ENCODE peak calls at places on chromosomes 3 and 15, in ten cellular contexts. O, F, S, H, X, Q, D, J, K and U are unnamed samples. For H3K36me3, the result is how much of the 10 kb centered on the place peaks cover.

GRCh38 chr15:90953947-90954711 is 555 bp upstream of the RCCD1 start:
- DNase-seq in O (no peak), F (no peak), S (no peak), H (no peak), X (no peak), Q (no peak), D (no peak), J (no peak), K (no peak), U (no peak)

GRCh38 chr3:127590282-127590592 is 296 bp downstream of the TPRA1 start:
- DNase-seq in O (no peak), F (peak), S (no peak), H (no peak), X (no peak), Q (no peak), D (no peak), J (no peak), K (no peak), U (peak)

GRCh38 chr3:33882296-33882695 is 83.9 kb downstream of the PDCD6IP start:
- DNase-seq in O (no peak), F (no peak), S (no peak), H (no peak), X (no peak), Q (no peak), D (no peak), J (no peak), K (no peak), U (no peak)

GRCh38 chr3:187841552-187841951 is 96.3 kb upstream of the BCL6 start:
- DNase-seq in O (no peak), F (no peak), S (no peak), H (peak), X (no peak), Q (no peak), D (no peak), J (no peak), K (peak), U (no peak)

GRCh38 chr15:58528197-58528870 is 96.5 kb downstream of the LIPC start:
- DNase-seq in O (peak), F (peak), S (no peak), H (no peak), X (no peak), Q (peak), D (no peak), J (no peak), K (peak), U (no peak)

GRCh38 chr15:96342611-96343528 is 12.4 kb downstream of the NR2F2 start:
- DNase-seq in O (no peak), F (no peak), S (no peak), H (peak), X (no peak), Q (no peak), D (peak), J (no peak), K (no peak), U (no peak)

GRCh38 chr3:181382656-181383055 is 329.1 kb upstream of the SOX2 start:
- DNase-seq in O (no peak), F (no peak), S (no peak), H (no peak), X (no peak), Q (peak), D (no peak), J (no peak), K (no peak), U (no peak)

GRCh38 chr3:142815803-142816202 is 73.1 kb downstream of the PCOLCE2 start:
- DNase-seq in O (no peak), F (no peak), S (no peak), H (no peak), X (no peak), Q (no peak), D (no peak), J (no peak), K (no peak), U (no peak)

GRCh38 chr3:184970186-184970585 is 158.2 kb downstream of the VPS8 start:
- DNase-seq in O (no peak), F (no peak), S (no peak), H (no peak), X (no peak), Q (no peak), D (no peak), J (no peak), K (no peak), U (no peak)

GRCh38 chr3:178971614-178972013 is 100.0 kb downstream of the ZMAT3 start:
- DNase-seq in O (no peak), F (no peak), S (no peak), H (no peak), X (no peak), Q (no peak), D (no peak), J (no peak), K (peak), U (no peak)

GRCh38 chr3:80688814-80689213 is 921.0 kb upstream of the ROBO1 start:
- DNase-seq in O (no peak), F (peak), S (no peak), H (no peak), X (no peak), Q (peak), D (no peak), J (no peak), K (peak), U (no peak)

GRCh38 chr3:17645074-17645698 is 97.2 kb downstream of the TBC1D5 start:
- DNase-seq in O (peak), F (peak), S (peak), H (peak), X (no peak), Q (peak), D (no peak), J (peak), K (peak), U (no peak)

GRCh38 chr3:72255736-72256559 is 471.0 kb upstream of the PROK2 start:
- DNase-seq in O (peak), F (peak), S (no peak), H (no peak), X (no peak), Q (peak), D (no peak), J (no peak), K (peak), U (no peak)

GRCh38 chr15:28049594-28049993 is 49.5 kb downstream of the OCA2 start:
- DNase-seq in O (no peak), F (no peak), S (no peak), H (no peak), X (no peak), Q (no peak), D (no peak), J (no peak), K (no peak), U (no peak)

GRCh38 chr3:36833160-36833814 is 68.9 kb upstream of the DCLK3 start:
- DNase-seq in O (no peak), F (no peak), S (no peak), H (no peak), X (no peak), Q (no peak), D (no peak), J (no peak), K (no peak), U (no peak)

GRCh38 chr3:54294214-54294613 is 171.9 kb downstream of the CACNA2D3 start:
- DNase-seq in O (no peak), F (no peak), S (no peak), H (no peak), X (no peak), Q (no peak), D (no peak), J (no peak), K (no peak), U (no peak)

GRCh38 chr15:50241684-50242450 is 23.7 kb downstream of the HDC start:
- DNase-seq in O (no peak), F (no peak), S (no peak), H (no peak), X (no peak), Q (no peak), D (no peak), J (no peak), K (no peak), U (no peak)

GRCh38 chr3:64199933-64200332 is 25.3 kb downstream of the PRICKLE2 start:
- DNase-seq in O (no peak), F (no peak), S (no peak), H (no peak), X (no peak), Q (no peak), D (no peak), J (no peak), K (no peak), U (no peak)

GRCh38 chr3:190696777-190697501 is 165.6 kb downstream of the GMNC start:
- DNase-seq in O (no peak), F (peak), S (peak), H (peak), X (no peak), Q (peak), D (no peak), J (peak), K (peak), U (no peak)

GRCh38 chr15:64209680-64210334 is 47.0 kb upstream of the PPIB start:
- DNase-seq in O (no peak), F (peak), S (peak), H (no peak), X (no peak), Q (peak), D (no peak), J (peak), K (peak), U (peak)

GRCh38 chr3:56364665-56365064 is 103.6 kb downstream of the ERC2 start:
- DNase-seq in O (no peak), F (no peak), S (no peak), H (no peak), X (no peak), Q (no peak), D (no peak), J (no peak), K (no peak), U (no peak)

GRCh38 chr3:131645638-131646037 is 142.9 kb upstream of the MRPL3 start:
- DNase-seq in O (no peak), F (no peak), S (no peak), H (no peak), X (no peak), Q (no peak), D (no peak), J (no peak), K (no peak), U (no peak)

GRCh38 chr3:7166460-7166859 is 305.5 kb downstream of the GRM7 start:
- DNase-seq in O (no peak), F (no peak), S (no peak), H (peak), X (no peak), Q (no peak), D (no peak), J (no peak), K (no peak), U (no peak)

GRCh38 chr3:16317561-16317945 is 52.5 kb downstream of the OXNAD1 start:
- DNase-seq in O (no peak), F (no peak), S (no peak), H (no peak), X (no peak), Q (no peak), D (no peak), J (no peak), K (no peak), U (no peak)

GRCh38 chr3:7309707-7310106 is 448.8 kb downstream of the GRM7 start:
- DNase-seq in O (peak), F (peak), S (no peak), H (peak), X (no peak), Q (no peak), D (peak), J (no peak), K (peak), U (no peak)

GRCh38 chr15:77004189-77004588 is 9.3 kb downstream of the PSTPIP1 start:
- DNase-seq in O (no peak), F (no peak), S (no peak), H (peak), X (no peak), Q (no peak), D (no peak), J (peak), K (no peak), U (no peak)

GRCh38 chr3:180980612-180981011 is 8.9 kb downstream of the DNAJC19 start:
- DNase-seq in O (no peak), F (no peak), S (no peak), H (no peak), X (no peak), Q (peak), D (no peak), J (no peak), K (no peak), U (no peak)

GRCh38 chr3:115204470-115204869 is 57.4 kb upstream of the ZBTB20 start:
- DNase-seq in O (no peak), F (no peak), S (no peak), H (no peak), X (no peak), Q (no peak), D (no peak), J (no peak), K (no peak), U (no peak)

GRCh38 chr3:73623996-73624362 is 762 bp downstream of the PDZRN3 start:
- DNase-seq in O (peak), F (peak), S (no peak), H (peak), X (no peak), Q (peak), D (peak), J (no peak), K (peak), U (no peak)

GRCh38 chr3:73618461-73618860 is 6.3 kb downstream of the PDZRN3 start:
- DNase-seq in O (no peak), F (no peak), S (no peak), H (no peak), X (no peak), Q (no peak), D (no peak), J (no peak), K (no peak), U (no peak)

GRCh38 chr3:73623316-73623715 is 1.4 kb downstream of the PDZRN3 start:
- DNase-seq in O (peak), F (no peak), S (no peak), H (no peak), X (no peak), Q (peak), D (peak), J (no peak), K (no peak), U (no peak)

GRCh38 chr3:73622135-73622534 is 2.6 kb downstream of the PDZRN3 start:
- DNase-seq in O (peak), F (peak), S (no peak), H (peak), X (no peak), Q (peak), D (peak), J (no peak), K (peak), U (no peak)

DNA sequence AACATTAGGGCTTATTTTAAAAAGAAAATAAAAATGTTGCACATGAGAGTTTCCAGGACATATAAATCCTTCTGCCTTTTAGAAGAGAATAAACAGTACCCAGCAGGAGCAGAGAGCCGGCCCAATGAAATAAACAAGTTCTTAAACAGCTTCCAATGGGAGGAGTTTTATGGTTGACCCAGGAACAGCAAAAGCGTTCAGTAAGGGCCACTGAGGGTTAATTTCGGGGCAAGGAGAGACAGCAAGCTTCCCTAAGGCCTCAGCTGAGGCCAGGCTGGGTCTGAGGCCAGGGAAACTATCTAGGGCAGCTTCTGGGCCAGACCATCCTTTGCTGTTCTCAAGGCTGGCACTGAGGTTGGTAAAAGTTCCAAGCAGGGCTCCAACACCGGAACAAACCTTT is 3.4 kb downstream of the PDZRN3 start:
- DNase-seq in O (no peak), F (peak), S (no peak), H (no peak), X (no peak), Q (no peak), D (no peak), J (no peak), K (peak), U (no peak)
- H3K4me3 ChIP-seq in O (peak), F (no peak), S (no peak), H (no peak), X (no peak), Q (peak), D (peak), J (no peak), K (peak), U (no peak)

DNA sequence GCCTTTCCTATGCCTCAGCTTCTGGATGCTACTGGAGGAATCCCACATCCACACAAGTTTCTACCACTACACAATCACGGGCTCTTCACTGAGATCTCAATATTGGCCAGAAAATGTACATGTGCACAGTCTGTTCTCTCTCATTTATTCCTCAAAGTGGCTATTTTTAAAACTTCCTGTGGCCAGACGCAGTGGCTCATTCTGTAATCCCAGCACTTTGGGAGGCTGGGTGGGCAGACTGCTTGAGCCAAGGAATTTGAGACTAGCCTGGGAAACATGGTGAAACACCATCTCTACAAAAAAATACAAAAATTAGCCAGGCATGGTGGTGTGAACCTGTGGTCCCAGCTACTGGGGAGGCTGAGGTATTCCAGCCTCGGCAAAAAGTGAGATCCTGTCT is 91.4 kb upstream of the PRTG start:
- DNase-seq in O (no peak), F (no peak), S (no peak), H (no peak), X (no peak), Q (no peak), D (no peak), J (no peak), K (no peak), U (no peak)
- H3K36me3 ChIP-seq in O (under half), F (under half), S (under half), H (under half), X (under half), Q (under half), D (under half), J (under half), K (under half), U (under half)

GRCh38 chr3:45547202-45547701 is 47.3 kb upstream of the LIMD1 start:
- DNase-seq in O (no peak), F (no peak), S (no peak), H (no peak), X (no peak), Q (no peak), D (no peak), J (no peak), K (no peak), U (no peak)

GRCh38 chr3:45546223-45546622 is 48.3 kb upstream of the LIMD1 start:
- DNase-seq in O (no peak), F (no peak), S (no peak), H (no peak), X (no peak), Q (no peak), D (no peak), J (no peak), K (no peak), U (no peak)

GRCh38 chr3:45547764-45548683 is 46.5 kb upstream of the LIMD1 start:
- DNase-seq in O (no peak), F (no peak), S (no peak), H (no peak), X (no peak), Q (no peak), D (no peak), J (no peak), K (no peak), U (no peak)

GRCh38 chr3:45545476-45545875 is 49.1 kb upstream of the LIMD1 start:
- DNase-seq in O (no peak), F (no peak), S (no peak), H (peak), X (no peak), Q (no peak), D (no peak), J (no peak), K (no peak), U (no peak)

DNA sequence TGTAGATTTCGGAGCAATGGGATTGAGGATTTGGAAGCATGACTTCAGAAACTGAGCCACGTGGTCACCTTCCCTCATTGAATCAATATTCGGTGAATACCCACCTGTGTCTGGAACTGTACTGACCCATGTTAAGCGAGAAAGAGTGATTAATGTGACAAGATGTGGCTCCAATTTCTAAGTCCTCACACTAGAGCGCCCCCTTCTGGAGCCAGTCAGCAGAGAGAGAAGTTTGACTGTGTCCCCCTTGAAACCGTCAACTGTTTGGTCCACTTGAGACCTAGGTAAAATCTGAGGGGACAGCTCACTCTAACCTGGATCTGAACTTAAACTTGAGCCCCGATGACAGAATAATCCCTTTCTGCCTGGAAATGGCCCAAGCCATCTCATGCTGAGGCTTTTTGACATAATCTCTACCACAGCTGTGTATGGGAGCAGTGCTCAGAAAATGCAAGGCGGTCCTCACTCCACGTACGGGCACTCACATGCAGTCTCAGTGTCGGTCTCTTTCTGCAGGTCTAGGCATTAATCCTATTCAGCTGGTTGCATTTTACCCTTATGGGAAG is 47.8 kb upstream of the LIMD1 start:
- DNase-seq in O (no peak), F (no peak), S (no peak), H (no peak), X (no peak), Q (peak), D (no peak), J (peak), K (no peak), U (no peak)
- TF ChIP-seq CTCF in O (peak), F (no peak), S (peak), H (peak), X (peak), Q (peak), D (no peak), J (peak), K (peak), U (peak)

GRCh38 chr3:192727032-192727847 is at the start of gene FGF12:
- DNase-seq in O (peak), F (peak), S (no peak), H (peak), X (no peak), Q (peak), D (peak), J (no peak), K (peak), U (peak)
- H3K4me3 ChIP-seq in O (no peak), F (no peak), S (peak), H (no peak), X (no peak), Q (peak), D (no peak), J (no peak), K (no peak), U (no peak)

GRCh38 chr15:93043621-93044300 is 45.2 kb downstream of the RGMA start:
- DNase-seq in O (no peak), F (no peak), S (no peak), H (no peak), X (no peak), Q (no peak), D (no peak), J (no peak), K (no peak), U (no peak)

GRCh38 chr15:93046120-93046519 is 42.9 kb downstream of the RGMA start:
- DNase-seq in O (no peak), F (no peak), S (no peak), H (no peak), X (no peak), Q (no peak), D (no peak), J (no peak), K (no peak), U (no peak)

GRCh38 chr15:93046721-93047120 is 42.3 kb downstream of the RGMA start:
- DNase-seq in O (no peak), F (no peak), S (no peak), H (no peak), X (no peak), Q (no peak), D (no peak), J (no peak), K (no peak), U (no peak)

GRCh38 chr15:93044301-93045190 is 44.5 kb downstream of the RGMA start:
- DNase-seq in O (no peak), F (no peak), S (no peak), H (no peak), X (no peak), Q (no peak), D (no peak), J (no peak), K (no peak), U (no peak)

GRCh38 chr15:93045191-93045785 is 43.7 kb downstream of the RGMA start:
- DNase-seq in O (no peak), F (no peak), S (no peak), H (no peak), X (no peak), Q (no peak), D (no peak), J (no peak), K (no peak), U (no peak)
- H3K36me3 ChIP-seq in O (under half), F (under half), S (under half), H (under half), X (under half), Q (under half), D (under half), J (under half), K (under half), U (under half)

GRCh38 chr3:22089284-22089683 is 338.3 kb upstream of the ZNF385D start:
- DNase-seq in O (peak), F (peak), S (no peak), H (no peak), X (no peak), Q (peak), D (no peak), J (peak), K (peak), U (no peak)
- TF ChIP-seq CTCF in O (peak), F (no peak), S (peak), H (peak), X (no peak), Q (peak), D (no peak), J (peak), K (peak), U (peak)

DNA sequence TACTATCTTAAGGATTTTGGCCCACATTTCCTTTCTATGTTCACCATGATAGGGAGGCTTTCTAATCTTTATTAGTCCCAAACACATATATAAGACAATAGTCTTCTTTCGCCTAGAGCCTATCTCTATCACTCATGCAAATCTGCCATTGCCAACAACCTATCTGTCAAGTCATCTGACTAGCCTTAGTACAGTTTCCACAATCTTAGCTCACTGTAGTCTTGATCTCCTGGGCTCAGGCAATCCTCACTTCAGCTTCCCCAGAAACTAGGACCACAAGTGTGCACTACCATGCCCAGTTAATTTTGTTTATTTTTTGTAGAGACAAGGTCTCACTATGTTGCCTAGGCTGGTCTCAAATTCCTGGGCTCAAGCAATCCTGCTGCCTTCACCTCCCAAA is 6.9 kb downstream of the TMEM39A start:
- DNase-seq in O (no peak), F (no peak), S (no peak), H (no peak), X (no peak), Q (no peak), D (no peak), J (no peak), K (no peak), U (no peak)
- H3K4me3 ChIP-seq in O (no peak), F (no peak), S (no peak), H (no peak), X (no peak), Q (no peak), D (no peak), J (no peak), K (no peak), U (no peak)